ENCODE peak calls at places on chromosomes 13 and 19, in seven cellular contexts. D, B, K, F, L, N and R are unnamed samples. For H3K4me1 and H3K27me3, the result is how much of the 10 kb centered on the place peaks cover.

GRCh38 chr19:1465191-1466016 is 13.6 kb downstream of the C19orf25 start:
- DNase-seq in D (no peak), B (no peak), K (peak), F (no peak), L (no peak), N (no peak), R (no peak)

GRCh38 chr19:13978721-13979191 is 26.4 kb downstream of the DCAF15 start:
- DNase-seq in D (no peak), B (no peak), K (no peak), F (peak), L (no peak), N (no peak), R (peak)

GRCh38 chr13:52644108-52644507 is 1.9 kb downstream of the HNRNPA1L2 start:
- DNase-seq in D (no peak), B (no peak), K (no peak), F (no peak), L (no peak), N (no peak), R (no peak)

GRCh38 chr13:27919934-27920676 is at the start of gene PDX1:
- DNase-seq in D (no peak), B (no peak), K (peak), F (no peak), L (no peak), N (no peak), R (no peak)

GRCh38 chr19:2540646-2541454 is 64.9 kb downstream of the GADD45B start:
- DNase-seq in D (no peak), B (peak), K (peak), F (peak), L (no peak), N (peak), R (no peak)

GRCh38 chr13:20525601-20526544 is at the start of gene CRYL1:
- DNase-seq in D (peak), B (peak), K (peak), F (peak), L (peak), N (peak), R (peak)

GRCh38 chr19:49616532-49616931 is 23.4 kb downstream of the RRAS start:
- DNase-seq in D (no peak), B (no peak), K (no peak), F (no peak), L (no peak), N (no peak), R (no peak)

GRCh38 chr19:38806371-38806770 is 6.4 kb downstream of the LGALS4 start:
- DNase-seq in D (no peak), B (no peak), K (no peak), F (no peak), L (no peak), N (no peak), R (no peak)

GRCh38 chr13:89565711-89566110 is 1781.8 kb upstream of the MIR17HG start:
- DNase-seq in D (no peak), B (no peak), K (no peak), F (no peak), L (no peak), N (no peak), R (no peak)

GRCh38 chr19:14113762-14114414 is 3.7 kb downstream of the PRKACA start:
- DNase-seq in D (no peak), B (no peak), K (peak), F (no peak), L (peak), N (no peak), R (peak)

GRCh38 chr13:59710416-59710815 is 453.3 kb downstream of the DIAPH3 start:
- DNase-seq in D (no peak), B (no peak), K (no peak), F (no peak), L (no peak), N (no peak), R (no peak)

GRCh38 chr19:10421240-10421948 is 1.1 kb downstream of the PDE4A start:
- DNase-seq in D (no peak), B (no peak), K (no peak), F (no peak), L (no peak), N (no peak), R (no peak)

GRCh38 chr19:41746593-41747227 is 8.6 kb upstream of the CEACAM6 start:
- DNase-seq in D (peak), B (peak), K (peak), F (no peak), L (peak), N (no peak), R (peak)

GRCh38 chr13:99997702-99998219 is 16.2 kb downstream of the ZIC2 start:
- DNase-seq in D (no peak), B (no peak), K (no peak), F (no peak), L (no peak), N (no peak), R (no peak)

DNA sequence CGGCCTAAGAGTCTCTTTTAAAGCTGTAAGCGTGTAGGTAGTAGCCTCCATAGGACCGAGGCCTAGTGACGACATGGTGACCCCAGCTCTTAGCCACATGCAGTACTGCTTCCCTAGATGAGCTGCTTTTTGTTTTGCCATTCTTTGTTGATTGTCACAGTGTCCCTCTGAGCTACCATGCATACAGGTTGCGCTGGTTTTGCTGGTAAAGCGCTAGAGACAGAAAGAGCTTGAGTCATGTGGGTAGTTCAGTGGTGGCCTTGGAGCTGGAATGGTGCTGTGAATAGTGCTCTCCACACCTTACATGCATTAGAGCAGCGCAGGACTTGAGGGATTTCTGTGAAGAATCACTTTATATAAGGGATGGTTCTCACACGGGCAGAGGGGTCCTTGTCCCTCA is 5.1 kb downstream of the HNRNPM start:
- DNase-seq in D (no peak), B (no peak), K (peak), F (no peak), L (no peak), N (no peak), R (no peak)
- H3K4me1 ChIP-seq in D (under half), B (half or more), K (under half), F (under half), L (half or more), N (under half), R (under half)

GRCh38 chr19:8001651-8001994 is 3.8 kb downstream of the ELAVL1 start:
- DNase-seq in D (no peak), B (no peak), K (no peak), F (no peak), L (no peak), N (no peak), R (no peak)

GRCh38 chr19:8001995-8002849 is 3.2 kb downstream of the ELAVL1 start:
- DNase-seq in D (peak), B (peak), K (peak), F (peak), L (peak), N (no peak), R (peak)

GRCh38 chr19:8005534-8006256 is at the start of gene ELAVL1:
- DNase-seq in D (peak), B (peak), K (peak), F (peak), L (peak), N (no peak), R (peak)

GRCh38 chr19:8004723-8005513 is 523 bp downstream of the ELAVL1 start:
- DNase-seq in D (peak), B (no peak), K (no peak), F (peak), L (peak), N (no peak), R (peak)

GRCh38 chr19:8004001-8004400 is 1.4 kb downstream of the ELAVL1 start:
- DNase-seq in D (no peak), B (no peak), K (no peak), F (no peak), L (no peak), N (no peak), R (no peak)
- H3K4me3 ChIP-seq in D (peak), B (peak), K (peak), F (peak), L (peak), N (peak), R (peak)

GRCh38 chr19:45599286-45599685 is 2.7 kb downstream of the GPR4 start:
- DNase-seq in D (no peak), B (no peak), K (no peak), F (no peak), L (no peak), N (no peak), R (no peak)

GRCh38 chr19:45601115-45601514 is 897 bp downstream of the GPR4 start:
- DNase-seq in D (no peak), B (peak), K (no peak), F (no peak), L (no peak), N (no peak), R (no peak)

GRCh38 chr19:45598267-45599011 is 3.6 kb downstream of the GPR4 start:
- DNase-seq in D (no peak), B (peak), K (no peak), F (no peak), L (no peak), N (no peak), R (peak)

GRCh38 chr19:45601524-45602522 is at the start of gene GPR4:
- DNase-seq in D (no peak), B (peak), K (peak), F (no peak), L (no peak), N (no peak), R (no peak)

GRCh38 chr19:45600340-45600885 is 1.6 kb downstream of the GPR4 start:
- DNase-seq in D (no peak), B (no peak), K (no peak), F (no peak), L (no peak), N (no peak), R (no peak)
- H3K27me3 ChIP-seq in D (half or more), B (half or more), K (half or more), F (under half), L (under half), N (half or more), R (under half)

GRCh38 chr19:35902870-35903475 is 644 bp downstream of the HCST start:
- DNase-seq in D (no peak), B (no peak), K (no peak), F (no peak), L (no peak), N (no peak), R (peak)

GRCh38 chr19:35901055-35901644 is 810 bp upstream of the NFKBID start:
- DNase-seq in D (no peak), B (no peak), K (no peak), F (no peak), L (no peak), N (no peak), R (no peak)

GRCh38 chr19:35903550-35904179 is 1.3 kb downstream of the HCST start:
- DNase-seq in D (peak), B (peak), K (peak), F (peak), L (peak), N (no peak), R (peak)

GRCh38 chr19:35899547-35900214 is 659 bp downstream of the NFKBID start:
- DNase-seq in D (peak), B (peak), K (peak), F (peak), L (peak), N (no peak), R (peak)

DNA sequence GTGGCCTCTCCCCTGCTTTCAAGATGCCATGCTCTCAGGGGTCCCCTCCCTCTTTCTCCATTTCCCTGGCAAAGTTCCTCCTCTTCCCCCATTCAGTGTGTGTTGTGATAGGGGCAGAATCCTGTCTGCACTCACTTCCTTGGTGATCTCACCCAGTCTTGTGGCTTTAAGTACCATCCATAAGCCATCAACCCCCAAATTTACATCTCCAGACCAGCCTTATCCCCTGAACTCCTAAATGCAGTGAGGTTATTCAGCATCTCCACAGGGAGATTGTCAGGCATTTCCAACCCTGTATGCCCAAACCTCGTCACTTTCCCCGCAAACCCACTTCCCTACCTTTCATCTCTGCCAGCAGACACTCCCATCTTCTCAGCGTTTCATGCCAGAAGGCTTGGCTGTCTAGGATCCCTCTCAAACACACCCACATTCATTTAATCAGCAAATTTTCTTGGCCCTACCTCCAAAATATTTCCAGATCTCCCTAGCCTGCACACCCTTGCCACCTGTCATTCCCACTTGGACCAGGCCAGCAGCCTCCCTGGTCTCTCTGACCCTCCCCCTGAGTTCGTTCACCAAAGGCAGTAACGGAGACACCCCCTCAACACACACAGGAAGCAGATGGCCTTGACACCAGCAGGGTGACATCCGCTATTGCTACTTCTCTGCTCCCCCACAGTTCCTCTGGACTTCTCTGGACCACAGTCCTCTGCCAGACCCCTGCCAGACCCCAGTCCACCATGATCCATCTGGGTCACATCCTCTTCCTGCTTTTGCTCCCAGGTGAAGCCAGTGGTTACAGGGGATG is at the start of gene HCST:
- DNase-seq in D (no peak), B (no peak), K (no peak), F (no peak), L (peak), N (no peak), R (peak)
- H3K4me1 ChIP-seq in D (under half), B (under half), K (under half), F (under half), L (half or more), N (under half), R (under half)

DNA sequence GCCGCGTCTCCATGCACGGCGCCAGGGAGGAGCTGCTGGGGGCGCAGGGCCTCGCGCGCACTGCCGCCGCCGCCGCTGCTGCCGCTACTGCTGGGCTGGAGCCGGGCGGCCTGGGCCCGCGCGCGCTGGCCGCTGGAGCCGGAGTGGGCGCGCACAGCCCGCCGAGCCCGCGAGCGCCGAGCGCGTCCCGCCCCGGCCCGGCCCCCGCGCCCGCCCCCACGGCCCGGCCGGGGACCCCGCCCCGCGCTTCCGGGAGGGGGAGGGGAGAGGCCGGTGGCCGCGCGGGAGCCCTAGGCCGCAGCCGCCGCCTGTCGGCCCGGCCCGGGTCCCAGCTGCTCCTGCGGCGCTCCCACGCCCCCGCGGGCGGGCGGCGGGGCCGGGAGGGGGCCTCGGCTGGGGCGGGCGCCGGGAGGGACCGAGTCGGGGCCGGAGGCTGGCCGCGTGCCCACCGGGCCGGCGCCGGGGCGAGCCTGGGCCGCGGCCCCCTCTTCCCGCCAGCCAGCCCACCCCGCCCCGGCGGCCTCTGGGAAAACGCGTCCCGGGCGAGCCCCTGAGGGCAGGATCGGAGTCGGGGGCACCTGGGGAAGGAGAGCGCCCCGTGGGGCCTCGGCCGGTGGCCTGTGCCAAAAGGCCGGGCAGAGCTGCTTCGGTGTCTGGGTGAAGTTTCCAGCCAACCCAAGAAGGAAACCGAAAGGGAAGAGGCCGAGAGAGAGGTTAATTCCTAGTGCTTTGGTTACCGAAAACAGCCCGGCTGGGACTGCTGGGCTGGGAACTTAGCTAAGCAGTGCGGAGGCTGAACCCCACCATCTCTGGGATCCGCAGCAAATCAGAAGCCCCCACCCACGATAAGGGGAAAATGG is at the start of gene STK24:
- DNase-seq in D (peak), B (peak), K (peak), F (peak), L (peak), N (no peak), R (peak)
- H3K4me3 ChIP-seq in D (peak), B (peak), K (peak), F (peak), L (peak), N (peak), R (peak)